ENCODE peak calls at places on chromosomes 13 and 19, in four cellular contexts. One of them, this sample, is unnamed.

GRCh38 chr19:16445238-16446107 is 26.3 kb downstream of the EPS15L1 start:
- DNase-seq in IMR-90: peak; percentile 83
- DNase-seq in upper lobe of left lung: peak; percentile 62
- DNase-seq in colonic mucosa: no peak
- DNase-seq in this sample: no peak

GRCh38 chr13:51728972-51729371 is 75.0 kb downstream of the DHRS12 start:
- DNase-seq in upper lobe of left lung: no peak
- DNase-seq in colonic mucosa: no peak
- DNase-seq in IMR-90: peak; percentile 92
- DNase-seq in this sample: no peak

GRCh38 chr19:48170817-48171347 is 402 bp downstream of the ZSWIM9 start:
- DNase-seq in upper lobe of left lung: no peak
- DNase-seq in colonic mucosa: peak; percentile 28
- DNase-seq in IMR-90: no peak
- DNase-seq in this sample: no peak

GRCh38 chr13:107866666-107867623 is 348.4 kb downstream of the LIG4 start:
- DNase-seq in upper lobe of left lung: no peak
- DNase-seq in IMR-90: peak; percentile 66
- DNase-seq in colonic mucosa: no peak
- DNase-seq in this sample: peak; percentile 2

GRCh38 chr13:29480893-29481525 is 114.5 kb downstream of the SLC7A1 start:
- DNase-seq in upper lobe of left lung: no peak
- DNase-seq in colonic mucosa: no peak
- DNase-seq in IMR-90: no peak
- DNase-seq in this sample: no peak

GRCh38 chr19:17686592-17687042 is 1.5 kb downstream of the UNC13A start:
- DNase-seq in upper lobe of left lung: no peak
- DNase-seq in colonic mucosa: peak; percentile 20
- DNase-seq in IMR-90: no peak
- DNase-seq in this sample: no peak

GRCh38 chr19:51158474-51159129 is 16.5 kb downstream of the SIGLEC7 start:
- DNase-seq in colonic mucosa: peak; percentile 64
- DNase-seq in IMR-90: peak; percentile 7
- DNase-seq in upper lobe of left lung: peak; percentile 69
- DNase-seq in this sample: peak; percentile 88

GRCh38 chr13:24693862-24694471 is 13.8 kb downstream of the ATP12A start:
- DNase-seq in colonic mucosa: peak; percentile 49
- DNase-seq in upper lobe of left lung: peak; percentile 51
- DNase-seq in IMR-90: peak; percentile 55
- DNase-seq in this sample: peak; percentile 66

GRCh38 chr19:3977242-3978143 is 6.6 kb upstream of the DAPK3 start:
- DNase-seq in colonic mucosa: no peak
- DNase-seq in upper lobe of left lung: no peak
- DNase-seq in IMR-90: no peak
- DNase-seq in this sample: no peak
- TF ChIP-seq CTCF in colonic mucosa: no peak
- TF ChIP-seq CTCF in upper lobe of left lung: no peak
- TF ChIP-seq CTCF in IMR-90: no peak
- TF ChIP-seq CTCF in this sample: peak; percentile 20

GRCh38 chr19:1106841-1107654 is 3.3 kb downstream of the GPX4 start:
- DNase-seq in IMR-90: peak; percentile 49
- DNase-seq in colonic mucosa: peak; percentile 26
- DNase-seq in upper lobe of left lung: peak; percentile 62
- DNase-seq in this sample: peak; percentile 54
- TF ChIP-seq CTCF in IMR-90: peak; percentile 9
- TF ChIP-seq CTCF in colonic mucosa: no peak
- TF ChIP-seq CTCF in upper lobe of left lung: peak; percentile 23
- TF ChIP-seq CTCF in this sample: no peak

DNA sequence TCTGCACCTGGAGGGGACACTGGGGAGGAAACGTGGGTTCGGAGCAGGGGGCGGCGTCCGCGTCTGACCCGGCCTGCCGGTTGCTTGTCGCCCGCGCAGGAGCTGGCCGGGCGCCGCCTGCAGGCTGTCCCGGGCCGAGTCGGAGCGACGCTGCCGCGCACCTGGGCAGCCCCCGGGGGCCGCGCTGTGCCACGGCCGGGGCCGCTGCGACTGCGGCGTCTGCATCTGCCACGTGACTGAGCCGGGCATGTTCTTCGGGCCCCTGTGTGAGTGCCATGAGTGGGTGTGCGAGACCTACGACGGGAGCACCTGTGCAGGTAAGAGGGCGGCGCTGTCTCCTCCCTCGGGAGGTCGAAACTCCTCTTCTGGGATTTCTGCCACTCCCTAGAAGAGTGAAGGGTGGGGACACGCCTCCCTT is 1.3 kb downstream of the ITGBL1 start:
- DNase-seq in colonic mucosa: no peak
- DNase-seq in IMR-90: no peak
- DNase-seq in upper lobe of left lung: peak; percentile 28
- DNase-seq in this sample: no peak
- TF ChIP-seq CTCF in colonic mucosa: no peak
- TF ChIP-seq CTCF in IMR-90: peak; percentile 19
- TF ChIP-seq CTCF in upper lobe of left lung: peak; percentile 15
- TF ChIP-seq CTCF in this sample: no peak

GRCh38 chr13:26710166-26710565 is 50.4 kb downstream of the GPR12 start:
- DNase-seq in upper lobe of left lung: no peak
- DNase-seq in colonic mucosa: no peak
- DNase-seq in IMR-90: no peak
- DNase-seq in this sample: no peak

GRCh38 chr13:26707122-26708006 is 53.2 kb downstream of the GPR12 start:
- DNase-seq in colonic mucosa: no peak
- DNase-seq in IMR-90: peak; percentile 58
- DNase-seq in upper lobe of left lung: no peak
- DNase-seq in this sample: peak; percentile 42

GRCh38 chr13:26709461-26709860 is 51.1 kb downstream of the GPR12 start:
- DNase-seq in IMR-90: no peak
- DNase-seq in colonic mucosa: no peak
- DNase-seq in upper lobe of left lung: no peak
- DNase-seq in this sample: no peak

GRCh38 chr13:26708007-26708297 is 52.6 kb downstream of the GPR12 start:
- DNase-seq in colonic mucosa: no peak
- DNase-seq in IMR-90: no peak
- DNase-seq in upper lobe of left lung: no peak
- DNase-seq in this sample: no peak

GRCh38 chr13:26706381-26706780 is 54.2 kb downstream of the GPR12 start:
- DNase-seq in colonic mucosa: no peak
- DNase-seq in upper lobe of left lung: no peak
- DNase-seq in IMR-90: no peak
- DNase-seq in this sample: no peak
- TF ChIP-seq CTCF in colonic mucosa: no peak
- TF ChIP-seq CTCF in upper lobe of left lung: no peak
- TF ChIP-seq CTCF in IMR-90: no peak
- TF ChIP-seq CTCF in this sample: no peak

GRCh38 chr19:42268142-42268703 is 829 bp upstream of the CIC start:
- DNase-seq in upper lobe of left lung: peak; percentile 99
- DNase-seq in IMR-90: peak; percentile 99
- DNase-seq in colonic mucosa: peak; percentile 100
- DNase-seq in this sample: peak; percentile 100
- TF ChIP-seq CTCF in upper lobe of left lung: no peak
- TF ChIP-seq CTCF in IMR-90: peak; percentile 3
- TF ChIP-seq CTCF in colonic mucosa: no peak
- TF ChIP-seq CTCF in this sample: no peak

DNA sequence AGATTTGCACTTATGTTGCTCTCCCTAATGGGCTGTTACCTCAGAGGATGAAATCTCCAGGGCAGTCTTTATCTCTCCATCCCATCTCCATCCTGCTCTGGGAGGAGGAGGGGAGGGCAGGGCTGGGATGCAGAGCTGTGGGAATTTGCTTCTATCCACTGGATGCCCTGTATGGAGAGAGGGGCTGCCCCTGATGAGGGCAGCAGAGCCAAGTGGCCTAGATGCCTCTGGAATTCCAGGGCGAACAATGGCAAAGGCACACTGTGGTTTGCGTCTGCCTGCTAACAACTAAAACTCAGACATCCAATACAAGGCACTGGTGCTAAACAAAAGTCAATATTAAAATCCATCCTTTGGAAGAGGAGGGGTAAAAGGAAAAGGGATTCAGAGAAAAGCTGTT is 165.1 kb downstream of the COG6 start:
- DNase-seq in IMR-90: no peak
- DNase-seq in upper lobe of left lung: no peak
- DNase-seq in colonic mucosa: no peak
- DNase-seq in this sample: no peak
- TF ChIP-seq CTCF in IMR-90: no peak
- TF ChIP-seq CTCF in upper lobe of left lung: no peak
- TF ChIP-seq CTCF in colonic mucosa: no peak
- TF ChIP-seq CTCF in this sample: no peak

This sample was measured in Calu3.